ENCODE peak calls at places on chromosomes 4 and X, in four cellular contexts. I is SK-N-SH, Z is HepG2, B is K562. A is an unnamed sample.

GRCh38 chrX:154750301-154751120 is at the start of gene GAB3:
- DNase-seq in I (peak), Z (no peak), B (no peak), A (peak)

GRCh38 chr4:133152330-133152791 is 3.3 kb downstream of the PCDH10 start:
- DNase-seq in I (no peak), Z (no peak), B (no peak), A (no peak)

GRCh38 chr4:78864405-78865024 is 74.7 kb downstream of the PAQR3 start:
- DNase-seq in I (peak), Z (peak), B (peak), A (no peak)

GRCh38 chr4:138835833-138836521 is 179.6 kb upstream of the NOCT start:
- DNase-seq in I (peak), Z (peak), B (peak), A (no peak)

GRCh38 chr4:38949416-38950051 is 81.9 kb downstream of the FAM114A1 start:
- DNase-seq in I (no peak), Z (no peak), B (no peak), A (no peak)

GRCh38 chr4:121936101-121936500 is 15.8 kb downstream of the TRPC3 start:
- DNase-seq in I (no peak), Z (no peak), B (no peak), A (no peak)

GRCh38 chr4:65190780-65191179 is 479.5 kb downstream of the EPHA5 start:
- DNase-seq in I (no peak), Z (no peak), B (no peak), A (no peak)

GRCh38 chr4:76559236-76560071 is 124.4 kb downstream of the SHROOM3 start:
- DNase-seq in I (no peak), Z (no peak), B (no peak), A (no peak)

GRCh38 chrX:18996536-18996935 is 12.6 kb upstream of the PHKA2 start:
- DNase-seq in I (no peak), Z (no peak), B (no peak), A (no peak)

GRCh38 chr4:57053508-57053907 is 56.7 kb downstream of the IGFBP7 start:
- DNase-seq in I (no peak), Z (no peak), B (no peak), A (no peak)

GRCh38 chr4:38857354-38858096 is 908 bp upstream of the TLR6 start:
- DNase-seq in I (no peak), Z (no peak), B (peak), A (no peak)

GRCh38 chr4:100988876-100989275 is 358.4 kb downstream of the PPP3CA start:
- DNase-seq in I (no peak), Z (no peak), B (no peak), A (no peak)

GRCh38 chr4:152098365-152099060 is 337.7 kb upstream of the GATB start:
- DNase-seq in I (no peak), Z (no peak), B (no peak), A (no peak)

GRCh38 chr4:6338175-6338950 is 68.7 kb downstream of the WFS1 start:
- DNase-seq in I (no peak), Z (no peak), B (no peak), A (no peak)

GRCh38 chr4:131258361-131258760 is 1890.7 kb upstream of the PCDH10 start:
- DNase-seq in I (no peak), Z (no peak), B (no peak), A (no peak)

GRCh38 chr4:106615407-106615945 is 246.9 kb upstream of the GIMD1 start:
- DNase-seq in I (no peak), Z (no peak), B (no peak), A (no peak)

GRCh38 chrX:16589211-16589610 is 60.7 kb upstream of the S100G start:
- DNase-seq in I (no peak), Z (no peak), B (no peak), A (no peak)

GRCh38 chr4:90419124-90419711 is 292.0 kb downstream of the CCSER1 start:
- DNase-seq in I (peak), Z (peak), B (no peak), A (no peak)

GRCh38 chr4:85928775-85929585 is 430.9 kb downstream of the MAPK10 start:
- DNase-seq in I (no peak), Z (peak), B (no peak), A (no peak)

GRCh38 chr4:6341696-6342095 is 72.0 kb downstream of the WFS1 start:
- DNase-seq in I (no peak), Z (no peak), B (no peak), A (no peak)

GRCh38 chrX:41684138-41684537 is 4.6 kb upstream of the GPR34 start:
- DNase-seq in I (no peak), Z (no peak), B (no peak), A (no peak)

GRCh38 chr4:157045507-157046127 is 30.3 kb upstream of the GLRB start:
- DNase-seq in I (peak), Z (peak), B (no peak), A (no peak)

GRCh38 chrX:10314530-10315104 is 157.8 kb downstream of the CLCN4 start:
- DNase-seq in I (no peak), Z (no peak), B (no peak), A (no peak)

GRCh38 chr4:177448850-177449249 is 6.6 kb upstream of the AGA start:
- DNase-seq in I (no peak), Z (no peak), B (no peak), A (no peak)

GRCh38 chr4:114752404-114752803 is 153.8 kb downstream of the UGT8 start:
- DNase-seq in I (no peak), Z (no peak), B (no peak), A (no peak)

GRCh38 chr4:121164291-121164690 is at the start of gene TNIP3:
- DNase-seq in I (no peak), Z (no peak), B (no peak), A (no peak)

GRCh38 chr4:114229721-114230120 is 250.3 kb upstream of the ARSJ start:
- DNase-seq in I (no peak), Z (no peak), B (no peak), A (no peak)

GRCh38 chr4:8164687-8165086 is 6.1 kb upstream of the ABLIM2 start:
- DNase-seq in I (no peak), Z (no peak), B (no peak), A (no peak)

GRCh38 chr4:8163436-8164193 is 5.0 kb upstream of the ABLIM2 start:
- DNase-seq in I (no peak), Z (no peak), B (no peak), A (no peak)

GRCh38 chr4:8165374-8165896 is 6.8 kb upstream of the ABLIM2 start:
- DNase-seq in I (no peak), Z (no peak), B (no peak), A (no peak)

GRCh38 chr4:8163026-8163425 is 4.4 kb upstream of the ABLIM2 start:
- DNase-seq in I (no peak), Z (no peak), B (no peak), A (no peak)

GRCh38 chr4:8164194-8164565 is 5.6 kb upstream of the ABLIM2 start:
- DNase-seq in I (no peak), Z (no peak), B (no peak), A (no peak)
- TF ChIP-seq FOXJ3 in I (no peak), Z (no peak), B (no peak), A (no peak)

GRCh38 chrX:153439977-153440376 is 5.9 kb downstream of the TREX2 start:
- DNase-seq in I (no peak), Z (no peak), B (no peak), A (no peak)

GRCh38 chrX:153442463-153442862 is 3.4 kb downstream of the TREX2 start:
- DNase-seq in I (no peak), Z (no peak), B (no peak), A (no peak)

GRCh38 chrX:153441981-153442380 is 3.9 kb downstream of the TREX2 start:
- DNase-seq in I (no peak), Z (no peak), B (no peak), A (no peak)

GRCh38 chrX:153441296-153441695 is 4.6 kb downstream of the TREX2 start:
- DNase-seq in I (no peak), Z (no peak), B (no peak), A (no peak)

DNA sequence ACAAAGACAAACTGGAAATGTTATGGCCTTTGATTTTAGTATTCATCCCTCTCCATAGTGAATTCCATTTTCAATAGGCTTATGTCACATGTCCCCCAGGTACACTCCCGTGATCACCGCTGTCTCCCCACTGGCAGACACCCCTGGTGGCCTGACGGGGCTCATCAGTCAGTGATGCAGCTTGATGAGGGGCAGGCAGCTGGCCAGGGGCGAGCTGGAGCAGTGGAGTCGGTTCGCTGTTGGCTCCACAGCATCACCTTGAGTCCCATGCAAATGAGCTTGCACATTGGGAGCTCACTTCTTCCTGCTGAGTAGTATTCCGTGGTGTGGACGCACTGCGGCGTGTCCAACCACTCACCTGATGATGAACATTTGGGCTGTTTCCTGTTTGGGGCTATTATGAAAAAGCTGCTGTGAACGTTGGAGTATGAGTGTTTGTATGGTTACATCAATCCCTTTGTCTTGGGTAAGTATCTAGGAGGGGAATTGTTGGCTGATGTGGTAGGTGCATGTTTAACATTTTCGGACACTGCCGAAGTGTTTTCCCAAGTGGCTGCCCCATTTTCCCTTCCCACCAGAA is 5.2 kb downstream of the TREX2 start:
- DNase-seq in I (no peak), Z (no peak), B (no peak), A (no peak)
- TF ChIP-seq FOXJ3 in I (no peak), Z (no peak), B (no peak), A (no peak)

GRCh38 chr4:110970642-110971041 is 347.8 kb upstream of the PITX2 start:
- DNase-seq in I (no peak), Z (peak), B (no peak), A (peak)
- TF ChIP-seq FOXJ3 in I (no peak), Z (no peak), B (no peak), A (no peak)

DNA sequence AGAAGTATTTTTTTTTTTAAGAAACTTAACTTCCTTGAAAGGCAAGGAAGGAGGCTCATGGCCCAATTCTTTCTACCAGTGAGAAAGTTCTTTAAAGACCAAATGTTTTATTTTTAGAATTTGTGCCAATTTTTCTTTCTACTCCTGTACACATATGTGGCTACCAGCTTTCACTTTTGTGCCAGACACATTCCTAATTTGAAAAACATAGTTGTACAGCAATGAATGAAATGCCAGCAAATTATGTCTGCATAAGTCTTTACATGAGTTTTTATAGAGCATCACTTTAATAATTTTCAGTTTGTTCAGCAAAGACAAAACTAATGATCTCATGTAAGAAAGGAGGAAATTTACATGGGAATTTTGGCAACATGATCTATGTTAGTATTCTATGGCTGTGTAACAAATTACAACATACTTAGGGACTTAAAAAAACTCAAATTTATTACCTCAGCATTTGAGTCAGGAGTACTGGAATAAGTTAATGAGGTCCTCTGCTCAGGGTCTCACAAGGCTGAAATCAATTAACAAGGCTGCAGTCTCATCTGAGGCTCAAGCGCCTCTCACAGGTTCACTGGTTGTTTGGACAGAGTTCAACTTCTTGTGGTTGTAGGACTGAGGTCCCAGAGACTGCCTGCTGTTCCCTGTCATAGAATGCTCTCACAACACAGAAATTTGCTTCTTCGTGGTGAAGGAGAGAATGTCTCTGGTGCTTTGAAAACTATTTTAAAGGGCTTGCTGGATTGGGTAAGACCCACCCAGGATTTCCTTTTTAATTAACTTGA is 678.2 kb upstream of the FAM241A start:
- DNase-seq in I (no peak), Z (no peak), B (no peak), A (no peak)
- TF ChIP-seq FOXJ3 in I (no peak), Z (no peak), B (no peak), A (no peak)

GRCh38 chrX:139831017-139831416 is 101.8 kb downstream of the ATP11C start:
- DNase-seq in I (no peak), Z (no peak), B (no peak), A (no peak)

GRCh38 chrX:139828037-139828436 is 104.8 kb downstream of the ATP11C start:
- DNase-seq in I (no peak), Z (peak), B (no peak), A (no peak)

GRCh38 chrX:139826065-139827044 is 106.5 kb downstream of the ATP11C start:
- DNase-seq in I (no peak), Z (no peak), B (no peak), A (no peak)

GRCh38 chrX:139831689-139832456 is 101.0 kb downstream of the ATP11C start:
- DNase-seq in I (no peak), Z (no peak), B (no peak), A (no peak)

GRCh38 chrX:139828830-139829229 is 104.0 kb downstream of the ATP11C start:
- DNase-seq in I (peak), Z (no peak), B (no peak), A (no peak)
- TF ChIP-seq FOXJ3 in I (no peak), Z (no peak), B (no peak), A (no peak)

GRCh38 chrX:129690435-129690834 is 35.7 kb upstream of the APLN start:
- DNase-seq in I (no peak), Z (no peak), B (no peak), A (no peak)

GRCh38 chrX:129689881-129690280 is 35.1 kb upstream of the APLN start:
- DNase-seq in I (no peak), Z (no peak), B (no peak), A (no peak)

GRCh38 chrX:129682979-129683378 is 28.2 kb upstream of the APLN start:
- DNase-seq in I (no peak), Z (no peak), B (no peak), A (no peak)

GRCh38 chrX:129688097-129688496 is 33.3 kb upstream of the APLN start:
- DNase-seq in I (no peak), Z (no peak), B (no peak), A (no peak)

GRCh38 chrX:129686422-129686948 is 31.7 kb upstream of the APLN start:
- DNase-seq in I (no peak), Z (no peak), B (no peak), A (no peak)
- TF ChIP-seq FOXJ3 in I (no peak), Z (no peak), B (no peak), A (no peak)

DNA sequence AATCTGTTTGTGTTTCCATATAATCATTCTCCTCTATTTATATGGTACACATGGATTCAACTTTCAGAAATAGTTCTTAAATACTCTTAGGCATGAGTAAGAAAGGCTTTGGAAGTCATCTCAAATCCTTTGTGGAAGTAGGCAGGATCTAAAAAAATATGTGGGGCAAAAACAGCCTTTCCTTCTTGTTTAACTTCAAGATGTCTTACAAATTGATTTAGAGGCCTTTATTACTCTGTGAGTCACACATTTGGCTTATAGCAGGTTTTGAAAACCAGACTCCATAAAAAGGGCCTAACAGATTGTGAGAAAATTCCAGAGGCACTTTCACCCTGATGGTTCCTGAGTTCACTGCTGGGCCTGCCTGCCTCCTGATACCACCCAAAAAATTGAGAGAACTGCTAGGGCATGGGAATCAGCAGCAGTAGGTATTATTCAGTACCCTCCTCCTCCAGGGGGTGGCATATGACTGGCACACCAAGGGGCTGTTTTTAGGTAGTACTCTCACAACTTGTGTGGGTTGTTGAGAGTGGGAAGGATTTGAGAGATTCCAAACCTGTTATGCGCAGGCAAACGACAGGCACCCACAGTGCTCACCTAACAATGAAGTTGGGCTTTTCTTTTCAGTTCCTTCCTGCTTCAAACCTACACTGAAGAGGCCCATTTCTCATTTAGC is 162.7 kb upstream of the MBNL3 start:
- DNase-seq in I (no peak), Z (no peak), B (no peak), A (peak)
- TF ChIP-seq FOXJ3 in I (no peak), Z (no peak), B (no peak), A (no peak)

DNA sequence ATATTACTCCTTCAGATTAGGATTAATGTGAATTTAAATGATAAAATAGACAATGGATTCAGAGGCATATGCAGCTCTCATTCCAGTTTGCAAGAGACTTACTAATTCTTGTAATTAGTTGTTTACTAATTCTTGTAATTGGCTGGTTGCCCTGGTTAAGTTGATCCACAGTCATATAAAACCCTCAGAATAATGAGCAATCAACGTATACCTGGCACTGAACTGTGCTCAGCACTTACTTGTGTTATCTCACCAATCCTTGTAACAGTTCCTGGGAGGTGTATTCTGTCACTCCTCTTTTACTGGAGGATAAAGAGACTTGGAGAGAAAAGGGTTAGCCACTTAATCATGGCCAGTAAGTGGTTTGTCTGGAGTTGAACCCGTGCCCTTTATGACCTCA is 10.5 kb downstream of the HERC5 start:
- DNase-seq in I (no peak), Z (no peak), B (no peak), A (no peak)
- TF ChIP-seq FOXJ3 in I (no peak), Z (no peak), B (no peak), A (no peak)

DNA sequence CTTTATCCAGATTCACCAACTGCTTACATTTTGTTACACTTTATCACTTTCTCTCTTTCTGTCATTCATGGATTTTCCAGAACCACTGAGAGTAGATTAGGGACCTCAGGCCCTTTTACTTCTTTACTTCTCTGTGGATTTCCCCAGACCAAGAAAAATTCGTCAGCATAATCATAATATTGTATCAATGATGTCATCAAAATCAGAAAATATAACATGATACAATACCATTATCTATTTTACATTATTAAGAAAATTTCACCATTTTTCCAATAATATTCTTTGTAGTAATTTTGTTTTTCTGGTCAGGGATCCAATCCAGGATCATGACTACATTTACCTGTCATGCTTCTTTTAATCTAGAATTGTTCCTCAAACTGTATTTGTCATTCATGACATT is 494.2 kb downstream of the IQCM start:
- DNase-seq in I (no peak), Z (no peak), B (no peak), A (no peak)
- TF ChIP-seq FOXJ3 in I (no peak), Z (no peak), B (no peak), A (no peak)

GRCh38 chrX:151346931-151347543 is 50.0 kb upstream of the VMA21 start:
- DNase-seq in I (no peak), Z (no peak), B (no peak), A (no peak)
- TF ChIP-seq FOXJ3 in I (no peak), Z (no peak), B (no peak), A (no peak)

A was measured in WTC11.